ENCODE peak calls at places on chromosomes 12 and 14, in six cellular contexts. G is K562, Q is foreskin fibroblast, C is GM20000, U is astrocyte of the spinal cord, Z is heart left ventricle. D is an unnamed sample.

GRCh38 chr14:64880382-64881121 is 845 bp upstream of the SPTB start:
- DNase-seq in G (peak), Q (no peak), C (peak), U (no peak), Z (peak), D (peak)

GRCh38 chr12:124392991-124393790 is 98.3 kb downstream of the RFLNA start:
- DNase-seq in G (no peak), Q (peak), C (no peak), U (peak), Z (peak), D (no peak)

GRCh38 chr12:25328082-25328712 is 77.5 kb upstream of the KRAS start:
- DNase-seq in G (no peak), Q (peak), C (no peak), U (peak), Z (no peak), D (no peak)

GRCh38 chr14:72894623-72895378 is 900 bp upstream of the DPF3 start:
- DNase-seq in G (peak), Q (no peak), C (no peak), U (peak), Z (no peak), D (no peak)

GRCh38 chr14:36208690-36209278 is 32.3 kb upstream of the PTCSC3 start:
- DNase-seq in G (no peak), Q (no peak), C (no peak), U (no peak), Z (no peak), D (no peak)

GRCh38 chr14:35412281-35413057 is 7.9 kb upstream of the NFKBIA start:
- DNase-seq in G (no peak), Q (no peak), C (no peak), U (no peak), Z (no peak), D (no peak)

GRCh38 chr12:118136559-118137003 is 657 bp downstream of the PEBP1 start:
- DNase-seq in G (no peak), Q (peak), C (peak), U (peak), Z (peak), D (no peak)

GRCh38 chr12:84817297-84817696 is 95.3 kb downstream of the SLC6A15 start:
- DNase-seq in G (no peak), Q (no peak), C (no peak), U (no peak), Z (no peak), D (no peak)

GRCh38 chr12:60059180-60059579 is 463.4 kb downstream of the SLC16A7 start:
- DNase-seq in G (no peak), Q (no peak), C (no peak), U (no peak), Z (no peak), D (no peak)

GRCh38 chr12:115943630-115944391 is 333.7 kb downstream of the MED13L start:
- DNase-seq in G (no peak), Q (no peak), C (no peak), U (no peak), Z (no peak), D (no peak)

GRCh38 chr12:68631177-68631576 is 20.5 kb downstream of the RAP1B start:
- DNase-seq in G (no peak), Q (no peak), C (no peak), U (no peak), Z (no peak), D (no peak)

GRCh38 chr12:119601877-119602536 is 8.4 kb downstream of the TMEM233 start:
- DNase-seq in G (no peak), Q (no peak), C (no peak), U (no peak), Z (no peak), D (no peak)

GRCh38 chr14:56715938-56716337 is 94.3 kb downstream of the OTX2 start:
- DNase-seq in G (no peak), Q (no peak), C (no peak), U (no peak), Z (no peak), D (no peak)

GRCh38 chr12:78181544-78182162 is 351.0 kb downstream of the NAV3 start:
- DNase-seq in G (no peak), Q (no peak), C (no peak), U (peak), Z (no peak), D (no peak)
- TF ChIP-seq CTCF in G (no peak), Q (peak), C (no peak), U (peak), Z (no peak), D (peak)

GRCh38 chr12:97288526-97288925 is 174.1 kb upstream of the RMST start:
- DNase-seq in G (no peak), Q (no peak), C (no peak), U (no peak), Z (no peak), D (no peak)

DNA sequence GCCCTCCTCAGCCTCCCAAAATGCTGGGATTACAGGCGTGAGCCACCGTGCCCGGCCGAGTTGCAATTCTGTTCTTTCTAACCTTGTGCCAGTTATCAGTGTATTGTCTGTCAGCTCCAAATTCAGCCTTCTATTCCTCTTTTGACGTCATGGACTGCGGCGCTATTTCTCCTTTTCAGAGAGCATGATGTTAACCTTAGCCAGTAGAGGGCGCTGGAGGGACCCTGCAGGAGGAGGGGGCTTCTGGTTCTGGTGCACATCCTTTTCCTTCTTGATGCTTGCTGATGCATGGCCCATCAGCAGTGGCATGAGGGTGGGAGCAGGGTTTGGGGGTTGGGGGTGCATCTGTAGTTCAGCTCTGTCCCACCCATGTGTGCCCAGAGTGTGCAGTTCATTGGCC is 179.3 kb upstream of the RMST start:
- DNase-seq in G (peak), Q (no peak), C (no peak), U (no peak), Z (no peak), D (no peak)
- TF ChIP-seq CTCF in G (peak), Q (no peak), C (peak), U (no peak), Z (no peak), D (peak)

DNA sequence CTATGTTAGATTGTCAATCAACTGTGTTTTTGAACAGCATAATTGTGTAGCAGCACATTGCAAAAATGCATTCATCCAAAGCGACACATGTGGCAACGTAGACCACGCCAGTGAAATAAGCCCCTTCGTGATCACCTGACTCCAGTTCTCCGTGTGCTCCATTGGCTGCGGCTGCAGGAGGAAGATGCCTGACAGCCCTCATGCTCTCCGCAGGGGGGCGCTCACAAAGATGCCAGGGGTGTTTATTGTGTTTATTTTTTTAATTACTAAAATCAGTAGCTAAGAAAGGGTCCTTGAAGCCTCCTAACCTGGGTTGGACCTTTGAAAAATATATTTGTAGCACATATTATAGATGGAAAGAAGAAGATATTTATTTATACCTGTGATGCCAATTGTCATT is 116.3 kb downstream of the SLC15A4 start:
- DNase-seq in G (peak), Q (no peak), C (no peak), U (no peak), Z (no peak), D (no peak)
- TF ChIP-seq CTCF in G (peak), Q (no peak), C (no peak), U (no peak), Z (no peak), D (no peak)

GRCh38 chr12:26614217-26614616 is 218.8 kb downstream of the ITPR2 start:
- DNase-seq in G (peak), Q (no peak), C (peak), U (no peak), Z (peak), D (no peak)
- TF ChIP-seq CTCF in G (peak), Q (peak), C (peak), U (peak), Z (peak), D (peak)

GRCh38 chr14:97138801-97139200 is 341.6 kb downstream of the VRK1 start:
- DNase-seq in G (no peak), Q (no peak), C (no peak), U (no peak), Z (no peak), D (no peak)
- TF ChIP-seq CTCF in G (peak), Q (no peak), C (no peak), U (no peak), Z (no peak), D (peak)

GRCh38 chr12:71014180-71014785 is 93.7 kb upstream of the PTPRR start:
- DNase-seq in G (no peak), Q (peak), C (no peak), U (peak), Z (no peak), D (no peak)
- TF ChIP-seq CTCF in G (no peak), Q (no peak), C (no peak), U (peak), Z (peak), D (peak)

GRCh38 chr12:5969974-5970690 is 25.1 kb upstream of the ANO2 start:
- DNase-seq in G (no peak), Q (no peak), C (no peak), U (no peak), Z (no peak), D (no peak)
- TF ChIP-seq CTCF in G (no peak), Q (no peak), C (no peak), U (no peak), Z (no peak), D (no peak)